ENCODE peak calls at places on chromosomes 6 and 20, in four cellular contexts. P is neuronal stem cell, K is H9, Q is IMR-90. U is an unnamed sample.

GRCh38 chr6:169965657-169966311 is 214.4 kb downstream of the ERMARD start:
- DNase-seq in K (no peak), P (no peak), Q (no peak), U (no peak)

GRCh38 chr20:9218412-9219001 is 149.6 kb downstream of the PLCB4 start:
- DNase-seq in P (no peak), Q (peak; percentile 69), K (no peak), U (no peak)

GRCh38 chr6:150391890-150392289 is 23.1 kb downstream of the IYD start:
- DNase-seq in K (no peak), Q (no peak), P (no peak), U (no peak)

GRCh38 chr6:47780510-47781356 is 1.1 kb upstream of the OPN5 start:
- DNase-seq in P (peak; percentile 33), Q (peak; percentile 73), K (peak; percentile 53), U (peak; percentile 83)

GRCh38 chr6:14501914-14502313 is 384.3 kb downstream of the CD83 start:
- DNase-seq in K (no peak), P (peak; percentile 17), Q (peak; percentile 15), U (no peak)

GRCh38 chr20:23049933-23050838 is 714 bp upstream of the THBD start:
- DNase-seq in K (peak; percentile 58), P (peak; percentile 29), Q (no peak), U (peak; percentile 65)

GRCh38 chr6:43396408-43397149 is 27.1 kb upstream of the ZNF318 start:
- DNase-seq in K (no peak), P (no peak), Q (no peak), U (no peak)

GRCh38 chr6:7325750-7326149 is 12.8 kb upstream of the SSR1 start:
- DNase-seq in K (no peak), P (no peak), Q (no peak), U (no peak)

GRCh38 chr6:161424421-161424820 is 150.6 kb upstream of the AGPAT4 start:
- DNase-seq in K (no peak), P (no peak), Q (no peak), U (no peak)

GRCh38 chr6:161417712-161418457 is 144.0 kb upstream of the AGPAT4 start:
- DNase-seq in P (no peak), K (no peak), Q (peak; percentile 85), U (peak; percentile 78)

GRCh38 chr6:161422710-161423109 is 148.8 kb upstream of the AGPAT4 start:
- DNase-seq in K (no peak), Q (peak; percentile 42), P (no peak), U (no peak)

GRCh38 chr6:161418458-161418945 is 144.6 kb upstream of the AGPAT4 start:
- DNase-seq in Q (peak; percentile 85), P (peak; percentile 79), K (no peak), U (peak; percentile 81)

DNA sequence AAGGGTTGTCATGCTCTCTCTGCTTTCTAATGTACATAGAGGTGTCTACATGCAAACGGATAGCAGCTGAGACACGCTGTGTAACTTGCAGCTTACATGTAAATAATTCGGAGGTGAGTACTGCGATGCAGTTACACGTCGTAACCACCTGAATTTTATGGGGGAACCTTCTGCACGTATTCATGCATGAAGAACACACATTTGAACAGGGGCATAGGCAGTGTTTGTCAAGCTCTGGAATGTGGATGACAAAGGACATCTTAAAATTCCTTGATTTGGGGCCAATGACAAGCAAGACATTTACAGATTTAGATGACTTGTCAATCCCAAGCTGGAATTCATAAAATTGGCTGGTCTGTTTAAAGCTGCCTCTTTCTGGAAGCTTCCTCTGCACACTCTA is 149.4 kb upstream of the AGPAT4 start:
- DNase-seq in Q (no peak), K (no peak), P (no peak), U (no peak)
- H2BK5ac ChIP-seq in Q (no peak overlapping the region), K (no peak overlapping the region), P (no peak overlapping the region), U (no peak overlapping the region)

DNA sequence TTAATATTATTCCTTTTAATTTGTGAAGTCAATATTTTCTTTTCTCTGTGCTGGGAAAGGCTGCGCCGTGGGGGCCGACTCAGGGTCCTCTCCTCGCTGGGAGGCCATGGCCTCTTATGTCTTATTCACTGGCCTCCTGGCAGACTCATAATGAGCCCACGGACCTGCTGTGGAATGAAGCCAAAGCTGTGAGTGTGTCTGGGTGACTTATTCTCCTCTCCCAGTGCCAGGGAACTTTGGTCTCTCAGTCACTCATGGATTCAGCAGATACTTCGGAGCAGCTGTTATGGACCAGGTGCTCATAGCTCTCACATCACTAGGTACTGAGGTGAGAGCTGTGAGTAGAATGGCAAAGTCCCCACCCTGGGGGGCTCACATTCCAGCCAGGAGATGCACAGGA is 297.6 kb downstream of the CDH26 start:
- DNase-seq in Q (peak; percentile 62), P (no peak), K (no peak), U (no peak)
- H3K4ac ChIP-seq in Q (peak overlapping the region; percentile 17), P (no peak overlapping the region), K (no peak overlapping the region), U (no peak overlapping the region)

GRCh38 chr6:64266351-64266821 is 630.8 kb downstream of the PHF3 start:
- DNase-seq in P (no peak), K (no peak), Q (no peak), U (no peak)
- H2BK15ac ChIP-seq in P (no peak overlapping the region), K (no peak overlapping the region), Q (no peak overlapping the region), U (no peak overlapping the region)

DNA sequence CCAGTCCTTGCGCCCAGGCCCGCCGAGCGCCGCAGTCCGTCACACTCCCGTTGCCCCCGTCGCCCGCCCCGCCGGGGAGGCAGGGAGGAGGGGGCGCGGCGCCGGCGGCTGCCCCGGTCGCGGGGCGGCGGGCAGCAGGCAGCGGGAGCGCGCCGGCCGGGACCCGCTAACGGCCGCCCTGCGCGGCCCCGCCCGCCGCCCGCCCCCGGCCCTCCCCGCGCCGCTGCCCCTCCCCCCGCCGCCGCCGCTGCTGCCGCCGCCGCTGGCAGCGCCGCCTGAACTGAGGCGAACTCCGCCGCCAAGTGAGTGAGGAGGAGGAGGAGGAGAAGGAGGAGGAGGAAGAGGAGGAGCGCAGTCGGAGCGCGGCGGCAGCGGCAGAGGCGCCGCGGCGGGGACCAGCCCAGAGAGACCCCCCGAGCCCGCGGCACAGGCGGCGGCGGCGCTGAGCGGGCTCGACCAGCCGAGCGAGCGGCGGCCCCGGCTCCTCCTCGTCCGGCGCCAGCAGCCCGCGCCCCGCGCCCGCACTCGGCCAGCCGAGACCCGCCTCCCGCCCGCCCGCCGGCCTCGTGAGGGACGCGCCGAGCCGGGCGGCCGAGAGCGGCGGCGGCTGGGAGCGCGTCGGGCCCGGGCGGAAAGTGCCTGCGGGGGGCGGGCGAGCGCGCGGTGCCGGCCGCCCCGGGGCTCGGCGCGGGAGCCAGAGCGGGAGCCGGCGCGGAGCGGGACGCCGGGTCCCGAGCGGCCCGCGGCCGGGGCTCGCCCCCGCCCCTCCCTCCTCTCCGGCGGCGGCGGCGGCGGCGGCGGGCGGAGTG is at the start of gene QKI:
- DNase-seq in K (peak; percentile 58), Q (peak; percentile 67), P (peak; percentile 65), U (peak; percentile 70)
- H2BK5ac ChIP-seq in K (no peak within 1 kb of the TSS), Q (peak within 1 kb of the TSS; percentile 99), P (peak within 1 kb of the TSS; percentile 100), U (peak within 1 kb of the TSS; percentile 63)

GRCh38 chr6:11753798-11754197 is 24.8 kb downstream of the ADTRP start:
- DNase-seq in P (no peak), Q (no peak), K (no peak), U (no peak)

GRCh38 chr6:11750682-11751081 is 27.9 kb downstream of the ADTRP start:
- DNase-seq in Q (peak; percentile 32), K (no peak), P (no peak), U (no peak)

GRCh38 chr6:11755725-11756124 is 22.9 kb downstream of the ADTRP start:
- DNase-seq in P (no peak), Q (no peak), K (no peak), U (no peak)

GRCh38 chr6:11754625-11755289 is 23.8 kb downstream of the ADTRP start:
- DNase-seq in Q (peak; percentile 66), K (no peak), P (no peak), U (no peak)

DNA sequence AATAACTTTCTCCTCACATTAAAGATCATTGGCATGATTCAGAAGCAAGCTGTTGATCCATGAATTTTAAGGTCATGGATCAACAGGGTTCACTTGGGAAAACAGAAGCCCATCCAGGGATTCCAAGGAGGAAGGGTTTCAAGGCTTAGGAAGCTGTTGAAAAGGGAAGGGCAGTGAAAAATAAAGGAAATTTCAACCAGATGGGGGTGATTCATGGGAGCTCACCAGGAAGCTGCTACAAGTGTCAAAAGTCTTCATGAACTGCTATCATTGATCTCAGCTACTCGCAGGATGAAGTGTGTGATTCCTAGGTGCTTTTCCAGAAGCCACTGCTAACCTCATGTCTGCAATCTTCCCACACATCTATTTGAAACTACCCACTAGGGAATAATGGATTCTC is 26.3 kb downstream of the ADTRP start:
- DNase-seq in K (no peak), P (no peak), Q (no peak), U (no peak)
- H3K4ac ChIP-seq in K (no peak overlapping the region), P (no peak overlapping the region), Q (no peak overlapping the region), U (no peak overlapping the region)

GRCh38 chr20:61907081-61907891 is 158.4 kb downstream of the TAF4 start:
- DNase-seq in Q (no peak), K (no peak), P (no peak), U (no peak)
- H2BK15ac ChIP-seq in Q (no peak overlapping the region), K (no peak overlapping the region), P (peak overlapping the region; percentile 16), U (no peak overlapping the region)

GRCh38 chr6:136289579-136290405 is at the start of gene BCLAF1:
- DNase-seq in K (peak; percentile 99), P (peak; percentile 99), Q (peak; percentile 99), U (peak; percentile 99)
- H2BK5ac ChIP-seq in K (peak within 1 kb of the TSS; percentile 87), P (peak within 1 kb of the TSS; percentile 98), Q (peak within 1 kb of the TSS; percentile 94), U (peak within 1 kb of the TSS; percentile 84)